ENCODE peak calls at places on chromosomes 1 and 21, in eight cellular contexts. T, H, I, G, Z, Y, C and E are unnamed samples.

GRCh38 chr1:227848430-227848932 is 33.0 kb downstream of the PRSS38 start:
- ATAC-seq in H (no peak), G (no peak), I (no peak), T (no peak), C (no peak), Z (no peak), Y (no peak), E (no peak)

GRCh38 chr21:35350965-35351364 is 301.9 kb upstream of the RUNX1 start:
- ATAC-seq in Y (no peak), H (peak), G (no peak), I (no peak), T (no peak), C (no peak), Z (no peak), E (peak)

GRCh38 chr21:29053656-29054055 is 19.8 kb downstream of the CCT8 start:
- ATAC-seq in G (no peak), Z (no peak), H (no peak), Y (no peak), I (no peak), T (no peak), C (no peak), E (no peak)

GRCh38 chr21:15121655-15122120 is 56.9 kb upstream of the NRIP1 start:
- ATAC-seq in T (peak), Y (peak), H (no peak), C (no peak), Z (peak), G (no peak), I (no peak), E (no peak)

GRCh38 chr1:235017191-235017590 is 111.4 kb downstream of the TOMM20 start:
- ATAC-seq in H (no peak), C (no peak), Y (no peak), I (no peak), G (no peak), T (no peak), Z (no peak), E (no peak)

GRCh38 chr1:221687731-221688487 is 54.0 kb downstream of the DUSP10 start:
- ATAC-seq in C (no peak), Z (no peak), H (peak), G (peak), Y (no peak), I (no peak), T (no peak), E (no peak)

GRCh38 chr1:42990757-42991346 is 32.2 kb upstream of the SLC2A1 start:
- ATAC-seq in C (no peak), G (no peak), I (no peak), Z (no peak), T (no peak), Y (no peak), H (no peak), E (no peak)

GRCh38 chr1:183227963-183228649 is 42.0 kb downstream of the LAMC2 start:
- ATAC-seq in C (peak), Z (peak), I (peak), H (peak), Y (peak), G (no peak), T (peak), E (no peak)

GRCh38 chr1:168892945-168893344 is 163.9 kb upstream of the DPT start:
- ATAC-seq in G (no peak), C (no peak), T (peak), I (no peak), Z (peak), H (no peak), Y (no peak), E (no peak)

GRCh38 chr1:229035748-229036082 is 235.2 kb upstream of the RAB4A start:
- ATAC-seq in Y (no peak), H (no peak), Z (no peak), I (no peak), G (peak), T (no peak), C (no peak), E (no peak)

GRCh38 chr1:199247891-199248290 is 609.1 kb downstream of the PTPRC start:
- ATAC-seq in I (no peak), G (no peak), T (no peak), Z (no peak), H (no peak), C (no peak), Y (no peak), E (no peak)

GRCh38 chr1:113647121-113647520 is 112.2 kb downstream of the PHTF1 start:
- ATAC-seq in H (no peak), I (no peak), G (no peak), T (no peak), C (no peak), Z (no peak), Y (no peak), E (no peak)

GRCh38 chr1:119429687-119430086 is 14.7 kb downstream of the HSD3B2 start:
- ATAC-seq in G (no peak), Z (no peak), T (no peak), H (no peak), I (no peak), Y (no peak), C (no peak), E (no peak)

GRCh38 chr1:62003777-62004176 is 190.9 kb upstream of the L1TD1 start:
- ATAC-seq in G (no peak), Z (no peak), H (no peak), C (no peak), Y (no peak), I (no peak), T (no peak), E (no peak)

GRCh38 chr1:44609412-44609767 is 64.9 kb downstream of the TMEM53 start:
- ATAC-seq in I (no peak), G (no peak), C (no peak), H (no peak), Y (no peak), T (peak), Z (no peak), E (no peak)

GRCh38 chr1:154895779-154896178 is 25.7 kb upstream of the KCNN3 start:
- ATAC-seq in Z (no peak), T (no peak), I (no peak), G (no peak), H (no peak), C (no peak), Y (no peak), E (no peak)

GRCh38 chr1:25106352-25106751 is 126.0 kb downstream of the SYF2 start:
- ATAC-seq in Y (no peak), T (no peak), H (peak), G (no peak), I (no peak), C (peak), Z (no peak), E (peak)

GRCh38 chr21:24411429-24411828 is 1195.9 kb downstream of the MRPL39 start:
- ATAC-seq in Y (no peak), H (no peak), G (no peak), T (no peak), I (no peak), Z (no peak), C (no peak), E (no peak)